ENCODE peak calls at places on chromosomes 5 and 9, in seven cellular contexts. M is stimulated activated CD8-positive, alpha-beta memory T cell treated with anti-CD3 and anti-CD28 coated beads, Interleukin-15, amount 100 ng/mL, for 1 hour; H is smooth muscle cell of the brain vasculature; F is stimulated activated CD4-positive, alpha-beta T cell treated with anti-CD3 and anti-CD28 coated beads, TNF-alpha, amount 100 ng/mL, for 4 hours; G is activated CD8-positive, alpha-beta T cell treated with anti-CD3 and anti-CD28 coated beads, Interleukin-2, amount 10 ng/mL, durations not matched to agents 7 days and 5 days; X is NT2/D1; E is dermis blood vessel endothelial cell. V is an unnamed sample.

GRCh38 chr9:107492381-107492780 is 2.8 kb upstream of the KLF4 start:
- DNase-seq in M (no peak), H (no peak), F (no peak), G (no peak), X (no peak), E (no peak), V (no peak)

GRCh38 chr5:151924564-151925395 is at the start of gene GLRA1:
- DNase-seq in M (peak), H (no peak), F (peak), G (peak), X (peak), E (peak), V (peak)

GRCh38 chr9:131274674-131275331 is 1.5 kb downstream of the FAM78A start:
- DNase-seq in M (no peak), H (no peak), F (no peak), G (peak), X (no peak), E (no peak), V (no peak)

GRCh38 chr9:83062653-83063527 is at the start of gene RASEF:
- DNase-seq in M (no peak), H (no peak), F (no peak), G (no peak), X (peak), E (peak), V (no peak)

GRCh38 chr9:3200331-3200774 is 325.4 kb downstream of the RFX3 start:
- DNase-seq in M (no peak), H (no peak), F (no peak), G (no peak), X (no peak), E (no peak), V (no peak)

GRCh38 chr9:95264954-95265615 is 52.4 kb downstream of the FANCC start:
- DNase-seq in M (no peak), H (no peak), F (no peak), G (no peak), X (no peak), E (peak), V (no peak)

GRCh38 chr5:147432323-147432722 is 77.5 kb downstream of the DPYSL3 start:
- DNase-seq in M (no peak), H (no peak), F (no peak), G (no peak), X (no peak), E (no peak), V (no peak)

GRCh38 chr9:87516222-87516930 is 18.7 kb downstream of the DAPK1 start:
- DNase-seq in M (no peak), H (peak), F (no peak), G (no peak), X (no peak), E (peak), V (no peak)

GRCh38 chr5:96338624-96339023 is 94.4 kb downstream of the PCSK1 start:
- DNase-seq in M (no peak), H (no peak), F (no peak), G (no peak), X (no peak), E (no peak), V (no peak)

GRCh38 chr9:128361296-128361980 is 9.7 kb upstream of the URM1 start:
- DNase-seq in M (no peak), H (no peak), F (no peak), G (no peak), X (no peak), E (peak), V (no peak)

GRCh38 chr5:162227075-162227474 is 159.5 kb downstream of the GABRG2 start:
- DNase-seq in M (no peak), H (no peak), F (no peak), G (no peak), X (no peak), E (no peak), V (no peak)

GRCh38 chr5:35785601-35786085 is 71.0 kb upstream of the IL7R start:
- DNase-seq in M (no peak), H (no peak), F (no peak), G (peak), X (no peak), E (no peak), V (no peak)

GRCh38 chr5:11504794-11505193 is 399.5 kb downstream of the CTNND2 start:
- DNase-seq in M (no peak), H (no peak), F (no peak), G (no peak), X (peak), E (no peak), V (no peak)

GRCh38 chr9:88995205-88995604 is 3.9 kb downstream of the S1PR3 start:
- DNase-seq in M (no peak), H (no peak), F (no peak), G (no peak), X (no peak), E (no peak), V (no peak)

GRCh38 chr5:153081385-153081784 is 409.1 kb upstream of the GRIA1 start:
- DNase-seq in M (no peak), H (no peak), F (no peak), G (no peak), X (no peak), E (no peak), V (no peak)

GRCh38 chr5:90632799-90633198 is 74.2 kb downstream of the ADGRV1 start:
- DNase-seq in M (no peak), H (no peak), F (no peak), G (no peak), X (no peak), E (no peak), V (no peak)

GRCh38 chr5:2912741-2913140 is 161.3 kb upstream of the IRX2 start:
- DNase-seq in M (no peak), H (no peak), F (no peak), G (no peak), X (no peak), E (no peak), V (no peak)